ENCODE peak calls at places on chromosomes 6 and 20, in five cellular contexts. H is Calu3; X is activated T-helper 1 cell treated with anti-CD3 and anti-CD28 coated beads, Interleukin-2, amount 50 U/mL, for 16 hours; R is GM10248; Y is Karpas-422. A is an unnamed sample.

GRCh38 chr6:116387374-116387773 is 16.6 kb downstream of the DSE start:
- DNase-seq in H (peak; percentile 50), X (no peak), R (peak; percentile 25), Y (no peak), A (no peak)

GRCh38 chr20:6081236-6081635 is 27.4 kb upstream of the LRRN4 start:
- DNase-seq in H (no peak), X (no peak), R (no peak), Y (no peak), A (no peak)

GRCh38 chr20:22584630-22584921 is 204 bp upstream of the FOXA2 start:
- DNase-seq in H (peak; percentile 50), X (no peak), R (no peak), Y (no peak), A (no peak)

GRCh38 chr6:15148356-15149058 is 97.4 kb upstream of the JARID2 start:
- DNase-seq in H (peak; percentile 6), X (no peak), R (no peak), Y (no peak), A (no peak)

GRCh38 chr20:43650997-43651525 is 15.9 kb upstream of the MYBL2 start:
- DNase-seq in H (no peak), X (no peak), R (no peak), Y (no peak), A (no peak)

GRCh38 chr6:166625356-166625755 is 1.7 kb downstream of the RPS6KA2 start:
- DNase-seq in H (no peak), X (no peak), R (no peak), Y (no peak), A (no peak)

GRCh38 chr20:45229264-45230056 is 8.3 kb downstream of the SEMG2 start:
- DNase-seq in H (peak; percentile 97), X (no peak), R (peak; percentile 26), Y (peak; percentile 93), A (peak; percentile 51)

GRCh38 chr6:130020106-130020851 is 1.9 kb downstream of the L3MBTL3 start:
- DNase-seq in H (peak; percentile 9), X (peak; percentile 21), R (peak; percentile 38), Y (no peak), A (peak; percentile 36)

GRCh38 chr20:35009665-35010328 is 54.1 kb downstream of the MYH7B start:
- DNase-seq in H (no peak), X (no peak), R (no peak), Y (no peak), A (no peak)

GRCh38 chr6:165922309-165922794 is 245.3 kb downstream of the TBXT start:
- DNase-seq in H (no peak), X (no peak), R (no peak), Y (no peak), A (no peak)

GRCh38 chr20:23340524-23340923 is 10.1 kb upstream of the NXT1 start:
- DNase-seq in H (peak; percentile 21), X (no peak), R (peak; percentile 53), Y (peak; percentile 79), A (peak; percentile 58)

GRCh38 chr6:30231067-30231466 is 17.9 kb upstream of the TRIM26 start:
- DNase-seq in H (no peak), X (no peak), R (no peak), Y (no peak), A (no peak)

GRCh38 chr6:37699138-37699766 is 1.6 kb upstream of the MDGA1 start:
- DNase-seq in H (peak; percentile 85), X (peak; percentile 37), R (no peak), Y (no peak), A (no peak)

GRCh38 chr6:132763269-132763668 is 5.6 kb upstream of the VNN2 start:
- DNase-seq in H (peak; percentile 22), X (peak; percentile 3), R (peak; percentile 70), Y (peak; percentile 83), A (peak; percentile 83)

A was measured in OCI-LY7.